ENCODE peak calls at places on chromosome 9, in seven cellular contexts. One of them, this sample, is unnamed.

GRCh38 chr9:2819165-2819564 is 24.7 kb downstream of the PUM3 start:
- DNase-seq in left ventricle myocardium inferior: no peak
- DNase-seq in lung: no peak
- DNase-seq in HepG2: no peak
- DNase-seq in A549: no peak
- DNase-seq in PC-9: no peak
- DNase-seq in left lung: no peak
- DNase-seq in this sample: no peak

GRCh38 chr9:86945868-86946711 is 1.2 kb downstream of the GAS1 start:
- DNase-seq in left lung: peak
- DNase-seq in lung: peak
- DNase-seq in A549: peak
- DNase-seq in left ventricle myocardium inferior: peak
- DNase-seq in PC-9: peak
- DNase-seq in HepG2: no peak
- DNase-seq in this sample: peak

GRCh38 chr9:111728617-111729366 is 65.9 kb downstream of the SHOC1 start:
- DNase-seq in left lung: no peak
- DNase-seq in left ventricle myocardium inferior: no peak
- DNase-seq in A549: peak
- DNase-seq in PC-9: peak
- DNase-seq in lung: no peak
- DNase-seq in HepG2: peak
- DNase-seq in this sample: no peak

GRCh38 chr9:103734471-103734870 is 359.6 kb upstream of the SMC2 start:
- DNase-seq in PC-9: no peak
- DNase-seq in HepG2: no peak
- DNase-seq in A549: no peak
- DNase-seq in left ventricle myocardium inferior: no peak
- DNase-seq in lung: no peak
- DNase-seq in left lung: no peak
- DNase-seq in this sample: no peak

GRCh38 chr9:75087824-75088645 is at the start of the genes NMRK1 and OSTF1:
- DNase-seq in left ventricle myocardium inferior: peak
- DNase-seq in left lung: peak
- DNase-seq in HepG2: peak
- DNase-seq in lung: peak
- DNase-seq in A549: peak
- DNase-seq in PC-9: peak
- DNase-seq in this sample: peak

GRCh38 chr9:129501771-129502324 is 119.1 kb downstream of the C9orf50 start:
- DNase-seq in left ventricle myocardium inferior: no peak
- DNase-seq in HepG2: no peak
- DNase-seq in A549: no peak
- DNase-seq in lung: peak
- DNase-seq in left lung: peak
- DNase-seq in PC-9: no peak
- DNase-seq in this sample: no peak

GRCh38 chr9:4762889-4763521 is 22.0 kb upstream of the AK3 start:
- DNase-seq in HepG2: no peak
- DNase-seq in lung: peak
- DNase-seq in PC-9: no peak
- DNase-seq in A549: no peak
- DNase-seq in left ventricle myocardium inferior: no peak
- DNase-seq in left lung: peak
- DNase-seq in this sample: no peak

GRCh38 chr9:11618241-11618805 is 1005.5 kb upstream of the PTPRD start:
- DNase-seq in A549: no peak
- DNase-seq in left lung: peak
- DNase-seq in left ventricle myocardium inferior: no peak
- DNase-seq in HepG2: no peak
- DNase-seq in PC-9: no peak
- DNase-seq in lung: no peak
- DNase-seq in this sample: no peak

GRCh38 chr9:132509921-132510874 is 72.2 kb upstream of the BARHL1 start:
- DNase-seq in lung: no peak
- DNase-seq in PC-9: no peak
- DNase-seq in A549: no peak
- DNase-seq in left ventricle myocardium inferior: no peak
- DNase-seq in left lung: no peak
- DNase-seq in HepG2: no peak
- DNase-seq in this sample: no peak

GRCh38 chr9:71793386-71794105 is 25.2 kb upstream of the CEMIP2 start:
- DNase-seq in HepG2: peak
- DNase-seq in lung: no peak
- DNase-seq in left ventricle myocardium inferior: no peak
- DNase-seq in PC-9: no peak
- DNase-seq in left lung: no peak
- DNase-seq in A549: peak
- DNase-seq in this sample: no peak

GRCh38 chr9:82124090-82124489 is 135.5 kb downstream of the SPATA31D1 start:
- DNase-seq in left ventricle myocardium inferior: no peak
- DNase-seq in left lung: no peak
- DNase-seq in lung: no peak
- DNase-seq in PC-9: no peak
- DNase-seq in HepG2: no peak
- DNase-seq in A549: no peak
- DNase-seq in this sample: no peak

GRCh38 chr9:123438821-123439220 is 82.8 kb downstream of the CRB2 start:
- DNase-seq in left ventricle myocardium inferior: no peak
- DNase-seq in PC-9: no peak
- DNase-seq in left lung: no peak
- DNase-seq in lung: no peak
- DNase-seq in A549: no peak
- DNase-seq in HepG2: peak
- DNase-seq in this sample: no peak

GRCh38 chr9:81028504-81028903 is 660.8 kb downstream of the TLE1 start:
- DNase-seq in PC-9: peak
- DNase-seq in left ventricle myocardium inferior: no peak
- DNase-seq in HepG2: peak
- DNase-seq in left lung: no peak
- DNase-seq in lung: no peak
- DNase-seq in A549: peak
- DNase-seq in this sample: no peak

GRCh38 chr9:23830949-23831730 is 5.1 kb upstream of the ELAVL2 start:
- DNase-seq in HepG2: no peak
- DNase-seq in left ventricle myocardium inferior: no peak
- DNase-seq in A549: no peak
- DNase-seq in PC-9: no peak
- DNase-seq in lung: no peak
- DNase-seq in left lung: peak
- DNase-seq in this sample: no peak

GRCh38 chr9:23829580-23830458 is 3.8 kb upstream of the ELAVL2 start:
- DNase-seq in PC-9: no peak
- DNase-seq in left lung: no peak
- DNase-seq in HepG2: peak
- DNase-seq in A549: no peak
- DNase-seq in left ventricle myocardium inferior: no peak
- DNase-seq in lung: no peak
- DNase-seq in this sample: no peak

GRCh38 chr9:23825700-23826099 is 340 bp downstream of the ELAVL2 start:
- DNase-seq in left lung: no peak
- DNase-seq in lung: no peak
- DNase-seq in PC-9: no peak
- DNase-seq in A549: no peak
- DNase-seq in HepG2: no peak
- DNase-seq in left ventricle myocardium inferior: no peak
- DNase-seq in this sample: no peak

GRCh38 chr9:23826120-23826629 is at the start of gene ELAVL2:
- DNase-seq in PC-9: no peak
- DNase-seq in HepG2: no peak
- DNase-seq in left ventricle myocardium inferior: peak
- DNase-seq in lung: peak
- DNase-seq in left lung: peak
- DNase-seq in A549: peak
- DNase-seq in this sample: no peak

GRCh38 chr9:23830459-23830805 is 4.4 kb upstream of the ELAVL2 start:
- DNase-seq in HepG2: no peak
- DNase-seq in PC-9: no peak
- DNase-seq in lung: no peak
- DNase-seq in left lung: no peak
- DNase-seq in A549: no peak
- DNase-seq in left ventricle myocardium inferior: no peak
- DNase-seq in this sample: no peak
- H3K4me3 ChIP-seq in HepG2: no peak
- H3K4me3 ChIP-seq in PC-9: no peak
- H3K4me3 ChIP-seq in lung: no peak
- H3K4me3 ChIP-seq in left lung: no peak
- H3K4me3 ChIP-seq in A549: no peak
- H3K4me3 ChIP-seq in left ventricle myocardium inferior: no peak
- H3K4me3 ChIP-seq in this sample: no peak

DNA sequence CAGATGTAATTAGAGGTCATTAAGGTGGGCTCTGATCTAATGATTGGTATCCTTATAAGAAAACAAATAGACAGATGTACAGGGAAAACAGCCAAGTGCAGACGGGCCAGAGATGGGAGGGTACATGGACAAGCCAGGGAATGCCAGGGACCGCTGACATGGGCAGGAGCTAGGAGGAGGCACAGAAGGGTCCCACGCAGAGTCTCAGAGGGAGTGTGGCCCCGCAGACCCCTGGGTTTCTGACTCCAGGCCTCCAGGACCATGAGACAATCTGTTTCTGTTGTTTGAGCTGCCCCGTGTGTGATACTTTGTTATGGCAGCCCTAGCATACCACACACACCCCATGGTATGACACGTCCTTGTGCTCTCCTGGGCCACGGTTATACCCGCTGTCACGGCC is 29.1 kb downstream of the GADD45G start:
- DNase-seq in left ventricle myocardium inferior: no peak
- DNase-seq in left lung: no peak
- DNase-seq in HepG2: no peak
- DNase-seq in lung: no peak
- DNase-seq in A549: no peak
- DNase-seq in PC-9: no peak
- DNase-seq in this sample: no peak
- TF ChIP-seq CTCF in left ventricle myocardium inferior: no peak
- TF ChIP-seq CTCF in left lung: no peak
- TF ChIP-seq CTCF in HepG2: no peak
- TF ChIP-seq CTCF in lung: no peak
- TF ChIP-seq CTCF in A549: no peak
- TF ChIP-seq CTCF in PC-9: no peak
- TF ChIP-seq CTCF in this sample: no peak

DNA sequence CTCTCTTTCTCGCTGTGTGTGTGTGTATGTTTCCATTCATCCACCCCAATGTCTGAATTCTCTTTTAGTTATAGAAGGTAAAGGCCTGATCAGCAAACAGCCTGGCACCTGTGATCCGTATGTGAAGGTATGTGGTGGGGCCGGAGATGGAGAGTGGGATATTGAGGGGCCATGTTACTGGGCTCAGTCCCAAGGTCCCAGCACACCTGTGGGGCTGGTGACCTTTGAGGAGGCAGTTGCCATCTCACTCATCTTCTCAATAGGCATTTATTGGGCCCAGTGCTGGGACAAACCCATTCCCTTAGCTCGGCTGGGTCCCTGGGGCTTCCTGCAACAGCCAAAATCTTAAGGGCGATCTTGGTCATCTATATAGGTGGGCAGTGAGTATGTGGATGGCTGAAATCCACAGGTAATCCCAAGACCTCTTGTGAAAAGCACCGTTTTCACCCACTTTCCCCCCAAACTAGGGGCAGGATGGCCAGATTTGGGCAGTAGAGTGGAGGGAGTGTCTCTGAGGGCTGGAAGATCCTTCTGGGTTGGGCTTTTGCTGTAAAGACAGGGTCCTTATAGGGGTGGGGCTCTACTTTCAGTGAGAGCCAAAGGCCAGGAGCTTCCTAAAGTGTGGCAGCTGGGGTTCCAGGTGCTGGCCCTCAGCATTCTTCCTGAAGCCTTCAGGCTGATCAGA is 19.6 kb downstream of the RGS3 start:
- DNase-seq in PC-9: no peak
- DNase-seq in left lung: no peak
- DNase-seq in A549: no peak
- DNase-seq in left ventricle myocardium inferior: no peak
- DNase-seq in HepG2: no peak
- DNase-seq in lung: no peak
- DNase-seq in this sample: no peak
- H3K27ac ChIP-seq in PC-9: no peak
- H3K27ac ChIP-seq in left lung: no peak
- H3K27ac ChIP-seq in A549: no peak
- H3K27ac ChIP-seq in left ventricle myocardium inferior: peak
- H3K27ac ChIP-seq in HepG2: no peak
- H3K27ac ChIP-seq in lung: peak
- H3K27ac ChIP-seq in this sample: no peak

GRCh38 chr9:137052293-137052692 is 1.6 kb downstream of the ENTPD2 start:
- DNase-seq in PC-9: no peak
- DNase-seq in HepG2: no peak
- DNase-seq in lung: no peak
- DNase-seq in left ventricle myocardium inferior: no peak
- DNase-seq in left lung: no peak
- DNase-seq in A549: no peak
- DNase-seq in this sample: no peak
- H3K4me3 ChIP-seq in PC-9: no peak
- H3K4me3 ChIP-seq in HepG2: no peak
- H3K4me3 ChIP-seq in lung: no peak
- H3K4me3 ChIP-seq in left ventricle myocardium inferior: no peak
- H3K4me3 ChIP-seq in left lung: no peak
- H3K4me3 ChIP-seq in A549: no peak
- H3K4me3 ChIP-seq in this sample: no peak

GRCh38 chr9:91192785-91193657 is 168.7 kb downstream of the AUH start:
- DNase-seq in HepG2: peak
- DNase-seq in left ventricle myocardium inferior: peak
- DNase-seq in left lung: peak
- DNase-seq in A549: peak
- DNase-seq in lung: peak
- DNase-seq in PC-9: peak
- DNase-seq in this sample: peak
- TF ChIP-seq CTCF in HepG2: peak
- TF ChIP-seq CTCF in left ventricle myocardium inferior: peak
- TF ChIP-seq CTCF in left lung: no peak
- TF ChIP-seq CTCF in A549: peak
- TF ChIP-seq CTCF in lung: no peak
- TF ChIP-seq CTCF in PC-9: peak
- TF ChIP-seq CTCF in this sample: no peak

DNA sequence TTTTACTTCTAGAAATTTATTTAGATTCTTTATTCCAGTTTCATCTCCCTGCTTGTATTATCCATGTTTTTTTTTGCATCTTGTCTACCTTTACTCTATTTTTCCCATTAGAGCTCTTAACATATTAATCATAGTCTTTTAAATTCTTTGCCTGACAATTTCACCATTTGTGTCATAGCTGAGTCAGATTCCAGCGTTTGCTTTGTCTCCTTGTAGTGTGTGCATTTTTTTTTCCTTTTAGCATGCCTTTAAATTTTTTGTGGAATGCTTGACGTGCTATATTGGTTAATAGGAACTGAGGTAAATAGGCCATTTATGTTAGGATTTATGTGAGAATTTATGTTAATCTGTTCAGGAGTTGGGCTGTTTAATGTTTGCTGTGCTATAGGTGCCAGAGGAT is 41.8 kb upstream of the NFIL3 start:
- DNase-seq in A549: no peak
- DNase-seq in HepG2: no peak
- DNase-seq in left lung: no peak
- DNase-seq in left ventricle myocardium inferior: no peak
- DNase-seq in PC-9: no peak
- DNase-seq in lung: no peak
- DNase-seq in this sample: no peak
- H3K27ac ChIP-seq in A549: no peak
- H3K27ac ChIP-seq in HepG2: no peak
- H3K27ac ChIP-seq in left lung: no peak
- H3K27ac ChIP-seq in left ventricle myocardium inferior: no peak
- H3K27ac ChIP-seq in PC-9: no peak
- H3K27ac ChIP-seq in lung: no peak
- H3K27ac ChIP-seq in this sample: no peak

This sample was measured in CD8-positive, alpha-beta T cell.